ENCODE peak calls at places on chromosome 18, in six cellular contexts. X, V, C, M, Z and N are unnamed samples.

GRCh38 chr18:75421656-75422055 is 5.8 kb downstream of the SMIM21 start:
- DNase-seq in V (no peak), X (no peak), Z (no peak), C (no peak), M (no peak), N (no peak)

GRCh38 chr18:21997207-21998143 is 171.9 kb upstream of the GATA6 start:
- DNase-seq in M (no peak), V (no peak), X (peak; percentile 47), Z (no peak), C (no peak), N (no peak)

GRCh38 chr18:77096936-77097886 is 35.4 kb downstream of the MBP start:
- DNase-seq in X (no peak), V (no peak), M (no peak), C (no peak), Z (no peak), N (no peak)

GRCh38 chr18:8952796-8953760 is 149.4 kb upstream of the NDUFV2 start:
- DNase-seq in V (no peak), M (no peak), X (no peak), Z (no peak), C (no peak), N (no peak)

GRCh38 chr18:26462304-26462703 is 86.0 kb downstream of the KCTD1 start:
- DNase-seq in V (no peak), M (no peak), X (no peak), Z (no peak), C (no peak), N (no peak)

GRCh38 chr18:23487738-23488625 is 15.3 kb upstream of the RMC1 start:
- DNase-seq in X (no peak), C (peak; percentile 32), Z (no peak), M (no peak), V (no peak), N (no peak)

GRCh38 chr18:22346342-22346967 is 71.3 kb downstream of the CTAGE1 start:
- DNase-seq in Z (peak; percentile 20), C (peak; percentile 76), V (peak; percentile 74), M (peak; percentile 83), X (no peak), N (peak; percentile 85)

GRCh38 chr18:63317982-63318881 is 1.3 kb downstream of the BCL2 start:
- DNase-seq in Z (peak; percentile 69), X (no peak), C (peak; percentile 63), V (no peak), M (peak; percentile 62), N (peak; percentile 68)

GRCh38 chr18:51082571-51083264 is 52.7 kb downstream of the SMAD4 start:
- DNase-seq in Z (no peak), C (no peak), X (no peak), M (no peak), V (no peak), N (no peak)

GRCh38 chr18:60322591-60322990 is 50.0 kb downstream of the MC4R start:
- DNase-seq in Z (no peak), C (no peak), X (no peak), M (no peak), V (no peak), N (no peak)

GRCh38 chr18:62847081-62847480 is 131.7 kb downstream of the PHLPP1 start:
- DNase-seq in X (no peak), Z (no peak), C (no peak), V (no peak), M (no peak), N (no peak)

GRCh38 chr18:43486462-43486861 is 209.2 kb upstream of the SYT4 start:
- DNase-seq in X (peak; percentile 44), C (peak; percentile 37), M (no peak), Z (no peak), V (no peak), N (no peak)

GRCh38 chr18:582465-582864 is 2.3 kb downstream of the CETN1 start:
- DNase-seq in V (no peak), M (no peak), Z (no peak), X (no peak), C (peak; percentile 31), N (no peak)

GRCh38 chr18:45738660-45739059 is 14.7 kb downstream of the SLC14A1 start:
- DNase-seq in V (no peak), X (peak; percentile 16), C (no peak), M (no peak), Z (no peak), N (no peak)

GRCh38 chr18:66168834-66169233 is 418.0 kb downstream of the CDH7 start:
- DNase-seq in C (no peak), V (no peak), Z (no peak), M (peak; percentile 21), X (no peak), N (no peak)

GRCh38 chr18:9740076-9740475 is 32.0 kb downstream of the RAB31 start:
- DNase-seq in Z (no peak), C (no peak), X (no peak), V (no peak), M (no peak), N (no peak)

GRCh38 chr18:23667114-23667513 is 4.4 kb upstream of the ANKRD29 start:
- DNase-seq in M (no peak), V (no peak), X (no peak), C (no peak), Z (no peak), N (no peak)

GRCh38 chr18:79540161-79540913 is 139.3 kb upstream of the CTDP1 start:
- DNase-seq in C (peak; percentile 3), Z (no peak), X (no peak), M (peak; percentile 14), V (no peak), N (no peak)

GRCh38 chr18:46222093-46222492 is 117.9 kb downstream of the HAUS1 start:
- DNase-seq in V (no peak), Z (no peak), M (no peak), X (no peak), C (no peak), N (no peak)

GRCh38 chr18:48933578-48934399 is 17.0 kb downstream of the SMAD7 start:
- DNase-seq in Z (no peak), C (peak; percentile 45), M (no peak), X (no peak), V (no peak), N (no peak)

GRCh38 chr18:48932822-48933510 is 17.8 kb downstream of the SMAD7 start:
- DNase-seq in C (no peak), Z (no peak), X (no peak), M (no peak), V (no peak), N (no peak)

GRCh38 chr18:48934400-48934707 is 16.4 kb downstream of the SMAD7 start:
- DNase-seq in C (no peak), V (no peak), Z (no peak), X (no peak), M (no peak), N (no peak)

GRCh38 chr18:48934708-48935432 is 15.9 kb downstream of the SMAD7 start:
- DNase-seq in M (peak; percentile 84), Z (no peak), X (no peak), V (peak; percentile 55), C (peak; percentile 75), N (no peak)

GRCh38 chr18:48935433-48935774 is 15.4 kb downstream of the SMAD7 start:
- DNase-seq in Z (no peak), C (no peak), M (no peak), V (no peak), X (no peak), N (no peak)
- H3K4me3 ChIP-seq in Z (no peak overlapping the region), C (no peak overlapping the region), M (no peak overlapping the region), V (no peak overlapping the region), X (no peak overlapping the region), N (peak overlapping the region; percentile 26)

DNA sequence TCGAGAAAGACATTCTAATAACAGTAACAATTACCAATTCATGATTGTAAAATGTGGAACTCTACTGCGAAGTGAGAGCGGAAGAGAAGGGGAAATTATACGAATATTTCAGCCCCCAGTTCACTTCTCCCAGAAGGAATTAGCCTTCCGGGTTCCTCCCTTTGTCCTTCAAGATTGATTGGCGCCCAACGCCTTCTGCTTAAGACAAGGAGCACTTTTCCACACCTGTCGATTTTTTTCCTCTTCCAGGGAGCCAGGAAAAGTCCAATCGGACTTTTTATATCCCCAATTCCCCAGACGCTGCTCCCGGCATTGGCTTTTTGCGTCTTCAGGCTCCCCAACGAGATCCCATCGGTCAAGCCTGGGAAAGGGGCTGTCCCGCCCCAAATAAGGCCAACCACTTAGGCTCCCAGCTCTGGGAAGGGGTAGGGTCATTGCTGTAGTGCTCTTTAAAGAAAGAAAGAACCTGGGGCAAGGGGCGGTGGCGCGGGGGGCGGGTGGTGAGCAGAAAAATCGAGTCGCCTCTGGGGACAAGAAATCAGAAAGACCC is 1.5 kb downstream of the DSC2 start:
- DNase-seq in Z (no peak), M (peak; percentile 23), X (no peak), V (no peak), C (no peak), N (no peak)
- H3K4me3 ChIP-seq in Z (no peak overlapping the region), M (peak overlapping the region; percentile 74), X (peak overlapping the region; percentile 74), V (peak overlapping the region; percentile 24), C (peak overlapping the region; percentile 50), N (peak overlapping the region; percentile 76)

DNA sequence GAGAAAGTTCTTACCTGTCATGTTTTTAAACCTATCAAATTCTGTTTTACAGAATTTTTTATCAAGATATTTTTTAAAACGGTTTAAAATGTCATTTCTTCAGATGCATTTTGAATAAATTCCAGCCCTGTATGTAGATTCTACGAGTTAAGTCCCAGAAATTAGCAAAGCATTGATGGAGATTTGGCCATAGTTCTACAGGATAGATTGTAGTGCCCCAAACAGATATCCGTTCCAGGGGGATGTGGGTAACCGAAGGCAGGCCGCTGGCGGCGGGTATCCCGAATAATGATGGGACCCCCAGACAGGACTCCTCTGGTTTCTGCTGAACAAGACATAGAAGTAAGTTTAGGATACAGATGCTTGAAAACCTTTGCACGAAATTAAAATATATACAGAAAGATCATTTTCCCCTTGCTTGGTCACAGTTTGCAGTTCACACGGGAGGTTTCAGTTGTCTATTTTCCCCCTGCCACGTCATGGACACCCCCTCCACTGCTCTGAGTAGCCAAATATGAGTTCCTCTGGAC is 755 bp downstream of the NOL4 start:
- DNase-seq in X (no peak), Z (no peak), V (no peak), M (no peak), C (no peak), N (no peak)
- H3K4me3 ChIP-seq in X (no peak overlapping the region), Z (no peak overlapping the region), V (no peak overlapping the region), M (no peak overlapping the region), C (peak overlapping the region; percentile 42), N (peak overlapping the region; percentile 28)

GRCh38 chr18:2706903-2707302 is 51.4 kb downstream of the SMCHD1 start:
- DNase-seq in V (no peak), M (no peak), X (no peak), C (no peak), Z (no peak), N (no peak)

GRCh38 chr18:2704541-2704940 is 49.0 kb downstream of the SMCHD1 start:
- DNase-seq in X (no peak), V (no peak), Z (no peak), C (no peak), M (no peak), N (no peak)

GRCh38 chr18:2709316-2709715 is 53.8 kb downstream of the SMCHD1 start:
- DNase-seq in Z (no peak), C (no peak), M (no peak), V (no peak), X (no peak), N (no peak)

DNA sequence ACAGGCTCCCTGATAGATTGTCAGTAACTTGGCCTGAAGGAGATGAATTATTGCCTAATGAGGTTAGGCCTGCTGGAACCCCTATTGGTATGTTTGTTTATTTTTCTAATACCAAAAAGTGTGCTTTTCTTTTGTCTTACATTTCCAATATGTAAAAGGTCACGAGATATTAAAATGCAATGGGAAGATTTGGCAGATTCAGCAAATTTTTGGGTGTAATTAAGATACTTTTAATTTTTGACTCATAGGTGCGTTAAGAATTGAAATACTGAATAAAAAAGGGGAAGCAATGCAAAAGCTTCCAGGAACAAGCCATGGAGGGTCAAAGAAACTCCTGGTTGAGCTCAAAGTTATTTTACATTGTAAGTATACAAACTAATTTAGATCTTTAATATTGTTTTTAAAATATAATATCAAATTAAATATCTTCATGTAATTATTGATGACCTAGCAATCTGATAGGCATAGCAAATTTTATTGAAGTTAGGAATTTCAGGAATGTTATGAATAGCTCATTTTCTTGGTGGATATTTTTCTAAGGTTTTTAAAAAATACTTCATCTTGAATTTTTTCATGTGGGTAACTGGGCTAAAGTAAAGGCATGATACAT is 52.1 kb downstream of the SMCHD1 start:
- DNase-seq in V (no peak), M (no peak), Z (no peak), X (no peak), C (no peak), N (no peak)
- H3K4me3 ChIP-seq in V (no peak overlapping the region), M (no peak overlapping the region), Z (no peak overlapping the region), X (no peak overlapping the region), C (no peak overlapping the region), N (no peak overlapping the region)